ENCODE peak calls at places on chromosome 2, in ten cellular contexts. S is endodermal cell, T is GM23248, L is transverse colon, P is left ventricle myocardium inferior, E is endothelial cell of umbilical vein, F is neural progenitor cell, X is kidney, W is uterus, Q is Karpas-422. J is an unnamed sample.

GRCh38 chr2:199309973-199310372 is 147.8 kb downstream of the SATB2 start:
- DNase-seq in S (no peak), F (peak; percentile 68), P (no peak), E (no peak), Q (peak; percentile 44), X (no peak), L (no peak), W (no peak), T (no peak), J (no peak)

GRCh38 chr2:201964631-201965206 is 68.9 kb upstream of the FZD7 start:
- DNase-seq in P (no peak), T (no peak), Q (no peak), S (no peak), L (no peak), W (no peak), E (no peak), X (peak; percentile 40), F (no peak), J (peak; percentile 13)

GRCh38 chr2:1979101-1979500 is 234.8 kb upstream of the PXDN start:
- DNase-seq in X (no peak), W (no peak), E (no peak), F (no peak), P (no peak), S (no peak), Q (no peak), T (no peak), L (no peak), J (no peak)

GRCh38 chr2:224009605-224010330 is 29.3 kb downstream of the SERPINE2 start:
- DNase-seq in W (no peak), Q (no peak), S (no peak), E (peak; percentile 6), P (no peak), F (no peak), L (no peak), T (peak; percentile 57), X (no peak), J (no peak)

GRCh38 chr2:131367352-131367751 is 3.4 kb upstream of the RAB6D start:
- DNase-seq in T (no peak), S (no peak), Q (no peak), X (no peak), P (no peak), W (no peak), L (no peak), F (no peak), E (no peak), J (no peak)

GRCh38 chr2:53028259-53028658 is 739.3 kb upstream of the CHAC2 start:
- DNase-seq in P (no peak), S (no peak), W (no peak), E (no peak), X (no peak), T (peak; percentile 49), L (no peak), Q (no peak), F (no peak), J (no peak)

GRCh38 chr2:84126084-84126483 is 333.0 kb downstream of the SUCLG1 start:
- DNase-seq in E (no peak), W (no peak), S (no peak), Q (no peak), F (no peak), T (no peak), L (no peak), X (no peak), P (no peak), J (no peak)

GRCh38 chr2:72154386-72154785 is 6.7 kb upstream of the CYP26B1 start:
- DNase-seq in Q (no peak), W (no peak), X (peak; percentile 43), L (no peak), P (no peak), F (no peak), E (no peak), S (peak; percentile 51), T (no peak), J (no peak)

GRCh38 chr2:38092196-38092902 is 16.4 kb upstream of the CYP1B1 start:
- DNase-seq in E (no peak), T (peak; percentile 92), L (no peak), Q (no peak), W (peak; percentile 85), P (peak; percentile 61), F (no peak), X (peak; percentile 80), S (no peak), J (no peak)

GRCh38 chr2:1972428-1972827 is 228.1 kb upstream of the PXDN start:
- DNase-seq in X (peak; percentile 74), E (no peak), Q (no peak), P (peak; percentile 27), L (no peak), S (no peak), F (no peak), W (no peak), T (peak; percentile 14), J (no peak)

GRCh38 chr2:205323929-205324328 is 358.4 kb upstream of the NRP2 start:
- DNase-seq in T (peak; percentile 5), Q (peak; percentile 59), F (no peak), S (no peak), P (no peak), X (no peak), W (no peak), E (no peak), L (no peak), J (no peak)

GRCh38 chr2:37827911-37828411 is 97.1 kb upstream of the RMDN2 start:
- DNase-seq in X (no peak), S (no peak), W (no peak), E (peak; percentile 70), T (peak; percentile 74), F (peak; percentile 10), Q (no peak), P (no peak), L (no peak), J (no peak)

GRCh38 chr2:71789556-71790219 is 336.3 kb downstream of the DYSF start:
- DNase-seq in F (no peak), X (no peak), P (no peak), E (no peak), S (peak; percentile 42), Q (no peak), T (peak; percentile 73), L (no peak), W (no peak), J (no peak)

GRCh38 chr2:132489150-132489549 is 72.5 kb downstream of the GPR39 start:
- DNase-seq in F (peak; percentile 85), S (peak; percentile 95), P (peak; percentile 16), Q (peak; percentile 48), E (no peak), X (peak; percentile 63), L (no peak), W (no peak), T (peak; percentile 50), J (no peak)

GRCh38 chr2:120132190-120132589 is 91.0 kb downstream of the TMEM185B start:
- DNase-seq in S (no peak), F (no peak), Q (no peak), T (peak; percentile 28), E (peak; percentile 94), W (no peak), X (no peak), P (no peak), L (no peak), J (no peak)

GRCh38 chr2:145992572-145992971 is 1472.7 kb upstream of the ZEB2 start:
- DNase-seq in E (no peak), S (no peak), T (no peak), Q (no peak), L (no peak), F (no peak), W (no peak), X (no peak), P (no peak), J (no peak)

GRCh38 chr2:26533661-26534060 is 55.7 kb upstream of the OTOF start:
- DNase-seq in Q (no peak), W (no peak), L (no peak), E (no peak), X (peak; percentile 22), F (no peak), T (no peak), S (no peak), P (no peak), J (no peak)

GRCh38 chr2:10344105-10345066 is 41.7 kb downstream of the HPCAL1 start:
- DNase-seq in F (no peak), Q (peak; percentile 44), T (peak; percentile 26), X (peak; percentile 57), P (no peak), E (no peak), W (no peak), S (no peak), L (no peak), J (peak; percentile 42)
- H3K4me1 ChIP-seq in F (peaks cover 14% of the 10 kb centered on the region), Q (peaks cover 21% of the 10 kb centered on the region), T (no peaks in the 10 kb centered on the region), X (peaks cover 27% of the 10 kb centered on the region), P (peaks cover 65% of the 10 kb centered on the region), E (peaks cover 31% of the 10 kb centered on the region), W (no peaks in the 10 kb centered on the region), S (no peaks in the 10 kb centered on the region), L (peaks cover 21% of the 10 kb centered on the region), J (peaks cover 86% of the 10 kb centered on the region)

DNA sequence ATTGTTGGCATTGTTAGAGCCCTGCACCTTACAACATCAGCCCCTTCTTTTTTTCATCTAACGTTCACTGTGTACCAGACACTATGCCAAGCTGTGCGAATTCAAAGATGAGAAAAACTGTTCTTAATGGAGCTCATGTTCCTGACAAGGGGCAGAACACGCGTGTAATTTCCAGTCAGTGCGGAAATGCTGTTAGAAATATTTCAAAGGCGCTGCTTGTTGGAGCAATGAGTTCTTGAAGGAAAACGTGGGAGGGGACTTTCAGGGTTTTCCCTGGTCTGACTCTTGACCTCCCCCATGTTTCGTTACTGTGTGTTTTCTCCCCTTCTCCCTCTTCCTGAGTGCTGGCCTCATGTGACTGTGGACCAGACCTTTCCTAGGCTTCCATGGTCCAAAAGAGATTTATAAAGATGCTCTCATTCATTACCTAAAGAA is 1.5 kb downstream of the MTHFD2 start:
- DNase-seq in P (no peak), W (no peak), E (peak; percentile 30), X (no peak), L (no peak), F (peak; percentile 22), T (peak; percentile 31), Q (peak; percentile 48), S (peak; percentile 53), J (no peak)
- H3K4me1 ChIP-seq in P (peaks cover 71% of the 10 kb centered on the region), W (peaks cover 7% of the 10 kb centered on the region), E (peaks cover 17% of the 10 kb centered on the region), X (peaks cover 3% of the 10 kb centered on the region), L (peaks cover 12% of the 10 kb centered on the region), F (peaks cover 10% of the 10 kb centered on the region), T (peaks cover 31% of the 10 kb centered on the region), Q (peaks cover 44% of the 10 kb centered on the region), S (no peaks in the 10 kb centered on the region), J (peaks cover 28% of the 10 kb centered on the region)

GRCh38 chr2:112642561-112642960 is 3.2 kb upstream of the SLC20A1 start:
- DNase-seq in F (no peak), X (no peak), P (no peak), S (no peak), Q (no peak), L (no peak), W (no peak), T (no peak), E (no peak), J (no peak)
- H3K4me1 ChIP-seq in F (peaks cover 15% of the 10 kb centered on the region), X (peaks cover 8% of the 10 kb centered on the region), P (peaks cover 43% of the 10 kb centered on the region), S (peaks cover 13% of the 10 kb centered on the region), Q (peaks cover 21% of the 10 kb centered on the region), L (peaks cover 26% of the 10 kb centered on the region), W (peaks cover 15% of the 10 kb centered on the region), T (peaks cover 57% of the 10 kb centered on the region), E (peaks cover 55% of the 10 kb centered on the region), J (peaks cover 20% of the 10 kb centered on the region)

DNA sequence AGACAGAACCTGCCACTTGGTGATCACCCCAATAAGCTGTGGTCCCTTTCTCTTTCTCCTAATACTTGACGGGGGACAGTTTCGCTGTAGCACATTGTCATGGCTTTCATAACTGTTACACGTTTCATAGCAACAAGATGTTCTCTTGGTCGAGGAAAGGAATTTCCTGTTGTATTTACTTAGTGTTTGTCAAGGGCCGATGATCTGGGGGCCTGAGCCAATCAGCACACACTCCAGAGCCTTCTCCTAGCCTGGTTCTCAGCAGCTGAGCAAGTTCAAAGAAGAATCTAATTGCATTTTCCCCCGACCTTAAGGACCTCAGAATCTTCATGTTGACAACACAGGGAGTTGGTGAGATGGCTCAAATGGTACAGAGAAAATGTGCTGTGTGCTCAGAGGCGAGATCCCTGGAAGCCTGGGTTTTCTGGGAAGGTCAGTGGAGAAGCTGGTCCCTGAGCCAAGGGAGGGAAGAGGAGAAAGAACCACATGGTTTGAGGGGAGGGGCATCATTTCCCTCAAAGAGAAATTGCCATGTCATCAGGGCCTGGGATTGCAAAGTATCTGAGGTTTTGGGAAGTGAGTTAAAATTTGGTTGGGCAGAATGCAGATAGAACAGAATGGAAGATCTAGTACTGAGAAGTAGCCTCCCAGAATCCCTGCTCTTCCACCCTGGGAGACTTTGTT is 76.9 kb upstream of the AGAP1 start:
- DNase-seq in Q (no peak), T (peak; percentile 33), P (no peak), F (no peak), X (peak; percentile 81), E (no peak), W (no peak), L (no peak), S (peak; percentile 50), J (peak; percentile 60)
- H3K4me1 ChIP-seq in Q (no peaks in the 10 kb centered on the region), T (no peaks in the 10 kb centered on the region), P (peaks cover 32% of the 10 kb centered on the region), F (no peaks in the 10 kb centered on the region), X (no peaks in the 10 kb centered on the region), E (no peaks in the 10 kb centered on the region), W (no peaks in the 10 kb centered on the region), L (no peaks in the 10 kb centered on the region), S (peaks cover 4% of the 10 kb centered on the region), J (peaks cover 12% of the 10 kb centered on the region)